ENCODE peak calls at places on chromosomes 13 and 19, in ten cellular contexts. H, M, P, O, X, J, G, Q, L and S are unnamed samples. For H3K9me3, the result is how much of the 10 kb centered on the place peaks cover.

GRCh38 chr13:103883152-103883551 is 816.9 kb upstream of the SLC10A2 start:
- DNase-seq in H (peak), M (peak), P (peak), O (peak), X (peak), J (peak), G (no peak), Q (no peak), L (peak), S (peak)

GRCh38 chr13:100244431-100244830 is 155.5 kb downstream of the PCCA start:
- DNase-seq in H (no peak), M (no peak), P (no peak), O (no peak), X (no peak), J (no peak), G (no peak), Q (no peak), L (no peak), S (no peak)

GRCh38 chr19:511101-511841 is 4.0 kb downstream of the TPGS1 start:
- DNase-seq in H (no peak), M (no peak), P (no peak), O (no peak), X (no peak), J (no peak), G (no peak), Q (no peak), L (no peak), S (peak)

GRCh38 chr13:112715715-112716460 is 26.1 kb downstream of the ATP11A start:
- DNase-seq in H (no peak), M (no peak), P (no peak), O (no peak), X (no peak), J (no peak), G (no peak), Q (no peak), L (no peak), S (peak)

GRCh38 chr13:94198666-94199065 is 280.8 kb downstream of the DCT start:
- DNase-seq in H (no peak), M (no peak), P (no peak), O (no peak), X (no peak), J (no peak), G (no peak), Q (no peak), L (no peak), S (no peak)

GRCh38 chr19:48452255-48452654 is 3.1 kb upstream of the KCNJ14 start:
- DNase-seq in H (no peak), M (no peak), P (no peak), O (no peak), X (no peak), J (no peak), G (no peak), Q (no peak), L (no peak), S (no peak)

GRCh38 chr19:33208371-33208770 is 14.2 kb downstream of the LRP3 start:
- DNase-seq in H (no peak), M (no peak), P (no peak), O (no peak), X (no peak), J (no peak), G (no peak), Q (no peak), L (no peak), S (no peak)

GRCh38 chr13:93473441-93474270 is 247.0 kb downstream of the GPC6 start:
- DNase-seq in H (no peak), M (no peak), P (no peak), O (no peak), X (no peak), J (no peak), G (no peak), Q (no peak), L (no peak), S (no peak)

GRCh38 chr19:47226426-47227346 is 4.3 kb downstream of the BBC3 start:
- DNase-seq in H (peak), M (peak), P (peak), O (peak), X (peak), J (peak), G (no peak), Q (no peak), L (peak), S (peak)

GRCh38 chr13:35512271-35512920 is 35.9 kb upstream of the MAB21L1 start:
- DNase-seq in H (no peak), M (peak), P (peak), O (no peak), X (peak), J (no peak), G (no peak), Q (no peak), L (no peak), S (no peak)

GRCh38 chr19:42285546-42285945 is 16.4 kb upstream of the PRR19 start:
- DNase-seq in H (no peak), M (no peak), P (peak), O (no peak), X (no peak), J (no peak), G (no peak), Q (no peak), L (no peak), S (no peak)

GRCh38 chr13:105410602-105411001 is 1124.9 kb downstream of the EFNB2 start:
- DNase-seq in H (peak), M (peak), P (peak), O (peak), X (peak), J (peak), G (no peak), Q (no peak), L (peak), S (peak)

GRCh38 chr13:28678809-28679208 is 19.9 kb downstream of the POMP start:
- DNase-seq in H (no peak), M (no peak), P (no peak), O (no peak), X (no peak), J (no peak), G (no peak), Q (no peak), L (no peak), S (no peak)

GRCh38 chr19:17385878-17386611 is 8.0 kb downstream of the CCDC194 start:
- DNase-seq in H (peak), M (peak), P (peak), O (peak), X (peak), J (peak), G (no peak), Q (no peak), L (peak), S (peak)

GRCh38 chr19:4877753-4878490 is 10.5 kb upstream of the PLIN3 start:
- DNase-seq in H (peak), M (peak), P (no peak), O (no peak), X (peak), J (no peak), G (no peak), Q (no peak), L (no peak), S (no peak)

GRCh38 chr13:20943519-20944012 is 41.0 kb upstream of the XPO4 start:
- DNase-seq in H (peak), M (peak), P (peak), O (peak), X (peak), J (peak), G (no peak), Q (peak), L (peak), S (peak)

GRCh38 chr13:99687728-99688397 is 186.6 kb downstream of the TM9SF2 start:
- DNase-seq in H (no peak), M (no peak), P (no peak), O (no peak), X (no peak), J (no peak), G (no peak), Q (no peak), L (no peak), S (no peak)

GRCh38 chr19:45037393-45038169 is 1.3 kb upstream of the CLASRP start:
- DNase-seq in H (no peak), M (no peak), P (no peak), O (no peak), X (no peak), J (no peak), G (no peak), Q (no peak), L (no peak), S (no peak)

GRCh38 chr19:41376241-41376997 is at the start of gene TMEM91:
- DNase-seq in H (peak), M (peak), P (peak), O (no peak), X (no peak), J (no peak), G (no peak), Q (no peak), L (no peak), S (peak)

GRCh38 chr13:73335226-73335625 is 276.4 kb downstream of the KLF5 start:
- DNase-seq in H (no peak), M (no peak), P (no peak), O (peak), X (no peak), J (no peak), G (no peak), Q (no peak), L (no peak), S (no peak)

GRCh38 chr13:21676611-21677021 is 5.7 kb downstream of the FGF9 start:
- DNase-seq in H (no peak), M (peak), P (no peak), O (no peak), X (no peak), J (no peak), G (no peak), Q (no peak), L (no peak), S (peak)

GRCh38 chr13:97113231-97114001 is 108.7 kb upstream of the MBNL2 start:
- DNase-seq in H (no peak), M (peak), P (peak), O (no peak), X (no peak), J (no peak), G (no peak), Q (no peak), L (no peak), S (no peak)

GRCh38 chr13:40806241-40806640 is 16.8 kb downstream of the SLC25A15 start:
- DNase-seq in H (no peak), M (no peak), P (no peak), O (no peak), X (no peak), J (no peak), G (no peak), Q (no peak), L (no peak), S (no peak)

GRCh38 chr13:106619688-106620555 is 52.0 kb upstream of the ARGLU1 start:
- DNase-seq in H (no peak), M (peak), P (no peak), O (peak), X (peak), J (no peak), G (no peak), Q (no peak), L (peak), S (peak)

GRCh38 chr13:23323946-23324709 is 109.4 kb downstream of the SACS start:
- DNase-seq in H (no peak), M (no peak), P (no peak), O (no peak), X (no peak), J (no peak), G (no peak), Q (no peak), L (no peak), S (no peak)

GRCh38 chr13:99063952-99064351 is 86.1 kb upstream of the DOCK9 start:
- DNase-seq in H (no peak), M (no peak), P (no peak), O (no peak), X (no peak), J (no peak), G (no peak), Q (no peak), L (no peak), S (no peak)

GRCh38 chr19:12794196-12794921 is 3.1 kb downstream of the JUNB start:
- DNase-seq in H (no peak), M (no peak), P (no peak), O (peak), X (no peak), J (no peak), G (no peak), Q (no peak), L (no peak), S (no peak)

GRCh38 chr19:34985249-34986022 is 14.7 kb upstream of the GRAMD1A start:
- DNase-seq in H (no peak), M (peak), P (no peak), O (no peak), X (peak), J (peak), G (no peak), Q (no peak), L (no peak), S (peak)

GRCh38 chr13:45341034-45341798 is at the start of gene TPT1:
- DNase-seq in H (peak), M (peak), P (peak), O (peak), X (peak), J (peak), G (peak), Q (peak), L (peak), S (peak)

GRCh38 chr13:113981611-113982295 is 7.9 kb upstream of the C13orf46 start:
- DNase-seq in H (no peak), M (no peak), P (peak), O (no peak), X (no peak), J (peak), G (no peak), Q (no peak), L (no peak), S (peak)

GRCh38 chr19:35268546-35269424 is at the start of gene USF2:
- DNase-seq in H (no peak), M (peak), P (peak), O (peak), X (peak), J (no peak), G (no peak), Q (no peak), L (peak), S (peak)

GRCh38 chr13:25725104-25725503 is 326.7 kb downstream of the SHISA2 start:
- DNase-seq in H (no peak), M (no peak), P (no peak), O (no peak), X (no peak), J (no peak), G (no peak), Q (no peak), L (no peak), S (no peak)

GRCh38 chr19:6472713-6473112 is 8.6 kb downstream of the CRB3 start:
- DNase-seq in H (no peak), M (peak), P (no peak), O (no peak), X (no peak), J (no peak), G (no peak), Q (no peak), L (no peak), S (no peak)

GRCh38 chr19:10961073-10961762 is 388 bp downstream of the SMARCA4 start:
- DNase-seq in H (peak), M (no peak), P (no peak), O (no peak), X (no peak), J (no peak), G (no peak), Q (no peak), L (no peak), S (no peak)

GRCh38 chr13:113915012-113915763 is 51.3 kb upstream of the GAS6 start:
- DNase-seq in H (no peak), M (no peak), P (peak), O (no peak), X (no peak), J (peak), G (peak), Q (no peak), L (no peak), S (peak)

GRCh38 chr19:19259741-19260140 is 13.4 kb downstream of the TM6SF2 start:
- DNase-seq in H (no peak), M (no peak), P (no peak), O (peak), X (no peak), J (no peak), G (no peak), Q (no peak), L (peak), S (no peak)

GRCh38 chr19:54325194-54325621 is 12.2 kb upstream of the LILRA5 start:
- DNase-seq in H (no peak), M (peak), P (no peak), O (peak), X (no peak), J (no peak), G (no peak), Q (no peak), L (peak), S (no peak)

GRCh38 chr13:51919531-51919930 is 57.8 kb downstream of the CCDC70 start:
- DNase-seq in H (no peak), M (peak), P (no peak), O (no peak), X (no peak), J (no peak), G (no peak), Q (no peak), L (no peak), S (no peak)

GRCh38 chr13:51921790-51922740 is 60.3 kb downstream of the CCDC70 start:
- DNase-seq in H (no peak), M (no peak), P (no peak), O (peak), X (no peak), J (no peak), G (no peak), Q (no peak), L (no peak), S (no peak)

GRCh38 chr13:51922771-51923480 is 61.2 kb downstream of the CCDC70 start:
- DNase-seq in H (no peak), M (no peak), P (no peak), O (no peak), X (no peak), J (no peak), G (peak), Q (no peak), L (no peak), S (no peak)

GRCh38 chr13:51920267-51920666 is 58.5 kb downstream of the CCDC70 start:
- DNase-seq in H (no peak), M (no peak), P (no peak), O (no peak), X (no peak), J (no peak), G (peak), Q (no peak), L (no peak), S (no peak)

GRCh38 chr13:51920786-51921185 is 59.0 kb downstream of the CCDC70 start:
- DNase-seq in H (no peak), M (no peak), P (no peak), O (no peak), X (no peak), J (no peak), G (no peak), Q (no peak), L (no peak), S (no peak)
- TF ChIP-seq POLR2A in H (no peak), M (no peak), P (no peak), O (no peak), X (no peak), J (no peak), G (no peak), Q (no peak), L (no peak), S (no peak)

GRCh38 chr19:21432590-21432989 is 35.7 kb downstream of the ZNF493 start:
- DNase-seq in H (no peak), M (peak), P (no peak), O (no peak), X (no peak), J (no peak), G (no peak), Q (no peak), L (no peak), S (no peak)
- H3K9me3 ChIP-seq in H (half or more), M (under half), P (under half), O (under half), X (under half), J (under half), G (under half), Q (under half), L (half or more), S (under half)

GRCh38 chr13:33796095-33796494 is 21.9 kb upstream of the RFC3 start:
- DNase-seq in H (no peak), M (no peak), P (no peak), O (no peak), X (no peak), J (no peak), G (no peak), Q (no peak), L (no peak), S (no peak)

GRCh38 chr13:33797622-33798021 is 20.3 kb upstream of the RFC3 start:
- DNase-seq in H (no peak), M (no peak), P (no peak), O (no peak), X (no peak), J (no peak), G (no peak), Q (no peak), L (no peak), S (no peak)

GRCh38 chr13:33798023-33798422 is 19.9 kb upstream of the RFC3 start:
- DNase-seq in H (no peak), M (no peak), P (no peak), O (no peak), X (no peak), J (no peak), G (no peak), Q (no peak), L (no peak), S (no peak)

GRCh38 chr13:33800646-33801186 is 17.2 kb upstream of the RFC3 start:
- DNase-seq in H (no peak), M (no peak), P (no peak), O (no peak), X (no peak), J (no peak), G (no peak), Q (no peak), L (no peak), S (no peak)

GRCh38 chr13:33799950-33800592 is 17.9 kb upstream of the RFC3 start:
- DNase-seq in H (no peak), M (no peak), P (no peak), O (peak), X (no peak), J (no peak), G (no peak), Q (no peak), L (peak), S (no peak)
- TF ChIP-seq CTCF in H (peak), M (no peak), P (peak), O (no peak), X (no peak), J (no peak), G (no peak), Q (peak), L (peak), S (no peak)

GRCh38 chr19:50368649-50369570 is 3.5 kb upstream of the NAPSA start:
- DNase-seq in H (peak), M (peak), P (peak), O (peak), X (peak), J (peak), G (no peak), Q (no peak), L (peak), S (peak)
- TF ChIP-seq POLR2A in H (no peak), M (peak), P (no peak), O (peak), X (no peak), J (no peak), G (no peak), Q (no peak), L (no peak), S (no peak)

GRCh38 chr19:56603829-56604228 is 8.7 kb downstream of the ZNF71 start:
- DNase-seq in H (no peak), M (no peak), P (no peak), O (no peak), X (no peak), J (no peak), G (no peak), Q (no peak), L (no peak), S (no peak)
- H3K9me3 ChIP-seq in H (half or more), M (under half), P (under half), O (half or more), X (under half), J (half or more), G (under half), Q (under half), L (under half), S (under half)

GRCh38 chr13:52695856-52696255 is 43.2 kb downstream of the SUGT1 start:
- DNase-seq in H (no peak), M (no peak), P (no peak), O (no peak), X (no peak), J (no peak), G (no peak), Q (no peak), L (peak), S (no peak)
- TF ChIP-seq CTCF in H (no peak), M (no peak), P (no peak), O (no peak), X (no peak), J (no peak), G (no peak), Q (no peak), L (no peak), S (no peak)